ENCODE peak calls at places on chromosome 20, in four cellular contexts. W, R, Z and D are unnamed samples.

GRCh38 chr20:39399463-39399862 is 437.3 kb downstream of the DHX35 start:
- DNase-seq in Z (no peak), R (no peak), W (no peak), D (no peak)

GRCh38 chr20:7195704-7196103 is 428.2 kb downstream of the BMP2 start:
- DNase-seq in Z (no peak), R (no peak), W (no peak), D (no peak)

GRCh38 chr20:36085686-36086267 is 68.8 kb upstream of the EPB41L1 start:
- DNase-seq in R (no peak), Z (no peak), W (no peak), D (peak; percentile 38)

GRCh38 chr20:33684533-33685327 is 1.5 kb downstream of the E2F1 start:
- DNase-seq in W (peak; percentile 42), Z (no peak), R (peak; percentile 84), D (no peak)

GRCh38 chr20:59204201-59204894 is 40.7 kb downstream of the ZNF831 start:
- DNase-seq in Z (no peak), R (no peak), W (no peak), D (no peak)

GRCh38 chr20:60792941-60793340 is 459.1 kb upstream of the CDH4 start:
- DNase-seq in Z (no peak), W (no peak), R (no peak), D (no peak)

GRCh38 chr20:62956387-62957135 is 4.1 kb downstream of the SLC17A9 start:
- DNase-seq in R (no peak), Z (no peak), W (no peak), D (no peak)

GRCh38 chr20:8720089-8720488 is 348.8 kb upstream of the PLCB4 start:
- DNase-seq in W (no peak), Z (no peak), R (no peak), D (no peak)

GRCh38 chr20:36824142-36824940 is 50.8 kb upstream of the DSN1 start:
- DNase-seq in W (no peak), R (no peak), Z (no peak), D (peak; percentile 62)

GRCh38 chr20:528923-529594 is 14.5 kb downstream of the CSNK2A1 start:
- DNase-seq in W (no peak), Z (no peak), R (no peak), D (no peak)

GRCh38 chr20:31720486-31721407 is 1.9 kb downstream of the BCL2L1 start:
- DNase-seq in R (no peak), Z (no peak), W (peak; percentile 60), D (peak; percentile 31)
- H3K4me1 ChIP-seq in R (peaks cover 41% of the 10 kb centered on the region), Z (peaks cover 63% of the 10 kb centered on the region), W (peaks cover 55% of the 10 kb centered on the region), D (peaks cover 43% of the 10 kb centered on the region)

DNA sequence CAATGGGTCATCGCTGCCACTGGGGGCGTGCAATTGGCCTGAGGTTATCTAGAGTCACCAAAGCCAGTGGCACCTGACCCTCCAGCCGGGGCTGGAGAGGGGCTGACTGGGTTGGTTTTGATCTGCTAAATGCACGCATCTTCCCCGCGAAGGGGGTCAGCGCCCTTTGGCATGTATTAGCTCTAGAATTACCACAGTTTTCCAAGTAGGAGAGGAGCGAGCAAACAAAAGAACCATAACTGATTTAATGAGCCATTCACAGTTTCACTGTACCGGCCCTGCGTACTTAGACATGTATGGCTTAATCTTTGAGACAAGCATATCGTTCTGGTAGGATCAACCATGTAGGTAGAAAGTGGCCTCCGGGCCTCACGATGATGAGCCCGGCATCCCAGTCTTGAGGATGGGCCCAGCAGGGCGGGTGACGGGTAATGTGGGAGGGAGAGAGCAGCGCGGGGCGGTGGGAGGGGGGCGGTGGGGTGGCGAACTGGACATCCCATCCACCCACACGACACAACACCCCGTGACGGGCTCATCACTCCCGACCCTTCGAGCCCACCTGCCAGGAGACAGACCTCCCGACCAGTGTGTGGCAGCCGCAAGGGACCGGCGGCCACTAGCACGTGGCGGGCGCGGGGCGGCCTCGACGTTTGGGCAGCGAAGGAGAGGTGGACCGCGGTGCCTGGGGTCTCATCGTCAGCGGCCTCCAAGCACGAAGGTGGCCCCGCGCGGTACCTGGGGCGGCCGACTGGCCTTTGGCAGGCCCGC is 1957.5 kb upstream of the DEFB115 start:
- DNase-seq in R (no peak), W (no peak), Z (no peak), D (no peak)
- H3K9me3 ChIP-seq in R (no peaks in the 10 kb centered on the region), W (peaks cover 47% of the 10 kb centered on the region), Z (no peaks in the 10 kb centered on the region), D (no peaks in the 10 kb centered on the region)

GRCh38 chr20:46053416-46053815 is 24.4 kb downstream of the SLC12A5 start:
- DNase-seq in W (no peak), Z (no peak), R (no peak), D (no peak)
- H3K4me1 ChIP-seq in W (no peaks in the 10 kb centered on the region), Z (peaks cover under 1% of the 10 kb centered on the region), R (peaks cover 10% of the 10 kb centered on the region), D (peaks cover 10% of the 10 kb centered on the region)

GRCh38 chr20:49285233-49285668 is 7.4 kb upstream of the ZNFX1 start:
- DNase-seq in W (no peak), R (no peak), Z (no peak), D (no peak)

GRCh38 chr20:49284818-49285217 is 7.0 kb upstream of the ZNFX1 start:
- DNase-seq in R (no peak), Z (no peak), W (no peak), D (no peak)

GRCh38 chr20:49283176-49283702 is 5.4 kb upstream of the ZNFX1 start:
- DNase-seq in W (no peak), R (no peak), Z (no peak), D (no peak)

GRCh38 chr20:49282584-49283171 is 4.8 kb upstream of the ZNFX1 start:
- DNase-seq in R (peak; percentile 70), W (no peak), Z (no peak), D (no peak)

DNA sequence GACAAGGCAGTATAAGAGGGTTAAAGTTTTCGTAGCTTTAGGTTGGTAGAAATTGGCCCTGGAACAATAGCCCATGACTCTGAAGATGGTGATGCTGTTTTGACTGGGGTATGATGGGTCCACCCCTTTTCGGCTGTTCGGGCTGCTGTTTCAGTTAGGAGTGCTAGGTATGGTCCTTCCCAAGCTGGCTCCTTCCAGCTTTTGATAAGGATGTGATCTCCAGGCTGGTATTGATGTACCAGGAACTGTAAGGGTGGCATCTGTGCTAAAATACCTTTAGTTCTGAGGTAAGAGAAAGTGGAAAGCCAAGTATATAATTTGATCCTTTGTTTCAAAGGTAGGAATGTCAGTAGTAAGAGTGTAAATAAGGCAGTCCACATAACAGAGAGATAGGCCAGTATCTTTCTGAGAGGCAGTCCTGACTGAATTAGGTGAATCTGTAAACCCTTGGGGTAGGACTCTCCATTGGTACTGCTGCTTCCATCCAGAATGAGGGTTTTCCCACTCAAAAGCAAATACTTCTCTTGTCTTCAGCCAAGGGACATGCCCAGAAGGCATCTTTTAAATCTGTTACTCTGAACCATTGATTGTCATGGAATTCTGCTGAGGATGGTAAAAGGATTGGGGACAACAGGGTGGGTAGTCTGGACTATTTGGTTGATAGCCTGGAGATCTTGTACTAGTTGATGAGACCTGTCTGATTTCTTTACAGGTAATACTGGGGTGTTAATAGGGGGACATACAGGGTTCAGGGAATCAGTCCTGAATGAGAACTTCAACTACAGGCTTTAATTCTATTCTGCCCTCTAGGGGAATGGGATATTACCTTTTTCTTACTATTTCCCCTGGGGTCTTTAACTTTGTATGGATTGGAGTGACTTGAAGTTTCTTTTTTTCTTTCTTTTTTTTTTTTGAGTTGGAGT is 6.1 kb upstream of the ZNFX1 start:
- DNase-seq in Z (no peak), R (no peak), W (no peak), D (no peak)
- H3K9me3 ChIP-seq in Z (peaks cover 59% of the 10 kb centered on the region), R (no peaks in the 10 kb centered on the region), W (peaks cover 68% of the 10 kb centered on the region), D (no peaks in the 10 kb centered on the region)